ENCODE peak calls at places on chromosomes 11 and 22, in five cellular contexts. F is adrenal gland; Y is cardiac muscle cell; L is CD8-positive, alpha-beta T cell; D is uterus. N is an unnamed sample. For H3K27me3 and H3K4me1, the result is how much of the 10 kb centered on the place peaks cover.

GRCh38 chr22:47835726-47836125 is 1073.3 kb downstream of the TBC1D22A start:
- DNase-seq in F (no peak), Y (no peak), L (no peak), D (no peak), N (no peak)

GRCh38 chr11:76773921-76774361 is 9.2 kb upstream of the TSKU start:
- DNase-seq in F (no peak), Y (no peak), L (no peak), D (peak), N (no peak)

GRCh38 chr11:6919698-6920097 is 1.1 kb upstream of the OR2D3 start:
- DNase-seq in F (no peak), Y (no peak), L (no peak), D (no peak), N (no peak)

GRCh38 chr11:67345247-67345948 is 7.9 kb downstream of the POLD4 start:
- DNase-seq in F (no peak), Y (no peak), L (no peak), D (no peak), N (no peak)

GRCh38 chr11:34214961-34215805 is 109.8 kb downstream of the NAT10 start:
- DNase-seq in F (peak), Y (no peak), L (peak), D (no peak), N (no peak)

GRCh38 chr11:63811522-63811921 is 1.7 kb upstream of the SPINDOC start:
- DNase-seq in F (no peak), Y (no peak), L (no peak), D (no peak), N (no peak)

GRCh38 chr11:71336996-71337772 is 84.8 kb upstream of the SHANK2 start:
- DNase-seq in F (no peak), Y (no peak), L (no peak), D (no peak), N (no peak)

GRCh38 chr11:77096591-77097019 is 6.0 kb upstream of the OMP start:
- DNase-seq in F (no peak), Y (no peak), L (no peak), D (no peak), N (no peak)

GRCh38 chr11:110452720-110453119 is 23.0 kb downstream of the FDX1 start:
- DNase-seq in F (no peak), Y (no peak), L (no peak), D (no peak), N (no peak)

GRCh38 chr11:66683877-66684276 is 6.2 kb upstream of the RBM4B start:
- DNase-seq in F (no peak), Y (no peak), L (no peak), D (no peak), N (no peak)

GRCh38 chr22:25827415-25827814 is 85.4 kb downstream of the MYO18B start:
- DNase-seq in F (no peak), Y (no peak), L (no peak), D (no peak), N (no peak)

GRCh38 chr11:86559311-86559945 is 113.0 kb downstream of the ME3 start:
- DNase-seq in F (peak), Y (peak), L (no peak), D (peak), N (no peak)

GRCh38 chr11:76629133-76629852 is 41.3 kb downstream of the LRRC32 start:
- DNase-seq in F (peak), Y (no peak), L (no peak), D (peak), N (no peak)

GRCh38 chr11:133908827-133909226 is 47.9 kb downstream of the IGSF9B start:
- DNase-seq in F (no peak), Y (no peak), L (no peak), D (no peak), N (no peak)

GRCh38 chr22:50169774-50170341 is 673 bp upstream of the PANX2 start:
- DNase-seq in F (no peak), Y (peak), L (no peak), D (no peak), N (peak)

GRCh38 chr22:36899498-36899897 is 13.9 kb upstream of the CSF2RB start:
- DNase-seq in F (no peak), Y (no peak), L (no peak), D (no peak), N (no peak)

GRCh38 chr11:118572914-118573550 is 823 bp downstream of the ARCN1 start:
- DNase-seq in F (no peak), Y (no peak), L (peak), D (no peak), N (no peak)

GRCh38 chr11:46920709-46921108 is 2.4 kb upstream of the LRP4 start:
- DNase-seq in F (peak), Y (no peak), L (no peak), D (peak), N (no peak)

GRCh38 chr22:50485221-50486131 is 1.2 kb upstream of the MIOX start:
- DNase-seq in F (peak), Y (no peak), L (no peak), D (no peak), N (no peak)

GRCh38 chr11:91947215-91947614 is 277.4 kb upstream of the FAT3 start:
- DNase-seq in F (no peak), Y (no peak), L (no peak), D (no peak), N (no peak)

GRCh38 chr22:36339171-36340065 is 48.3 kb downstream of the MYH9 start:
- DNase-seq in F (no peak), Y (no peak), L (no peak), D (no peak), N (no peak)

GRCh38 chr22:35563211-35563610 is 22.6 kb downstream of the RASD2 start:
- DNase-seq in F (no peak), Y (no peak), L (no peak), D (no peak), N (no peak)

GRCh38 chr11:86888164-86888977 is 66.8 kb downstream of the FZD4 start:
- DNase-seq in F (no peak), Y (no peak), L (no peak), D (no peak), N (no peak)

GRCh38 chr11:83801799-83802198 is 515.6 kb upstream of the CCDC90B start:
- DNase-seq in F (no peak), Y (no peak), L (no peak), D (no peak), N (no peak)

GRCh38 chr11:122732342-122733300 is 77.1 kb downstream of the UBASH3B start:
- DNase-seq in F (no peak), Y (no peak), L (no peak), D (no peak), N (no peak)

GRCh38 chr22:44311104-44311854 is 1.5 kb downstream of the SHISAL1 start:
- DNase-seq in F (no peak), Y (no peak), L (no peak), D (no peak), N (no peak)

GRCh38 chr11:77120571-77120970 is 7.5 kb upstream of the MYO7A start:
- DNase-seq in F (no peak), Y (no peak), L (no peak), D (no peak), N (no peak)

GRCh38 chr22:23370251-23370650 is 189.9 kb downstream of the BCR start:
- DNase-seq in F (no peak), Y (no peak), L (no peak), D (no peak), N (no peak)
- H3K27me3 ChIP-seq in F (under half), Y (under half), L (under half), D (under half), N (under half)

GRCh38 chr11:2537896-2538855 is 93.4 kb downstream of the KCNQ1 start:
- DNase-seq in F (peak), Y (no peak), L (no peak), D (no peak), N (no peak)
- H3K4me1 ChIP-seq in F (under half), Y (under half), L (under half), D (under half), N (under half)

GRCh38 chr22:48900626-48901025 is 927.0 kb downstream of the BRD1 start:
- DNase-seq in F (no peak), Y (no peak), L (no peak), D (no peak), N (no peak)
- H3K4me3 ChIP-seq in F (no peak), Y (no peak), L (no peak), D (no peak), N (no peak)

DNA sequence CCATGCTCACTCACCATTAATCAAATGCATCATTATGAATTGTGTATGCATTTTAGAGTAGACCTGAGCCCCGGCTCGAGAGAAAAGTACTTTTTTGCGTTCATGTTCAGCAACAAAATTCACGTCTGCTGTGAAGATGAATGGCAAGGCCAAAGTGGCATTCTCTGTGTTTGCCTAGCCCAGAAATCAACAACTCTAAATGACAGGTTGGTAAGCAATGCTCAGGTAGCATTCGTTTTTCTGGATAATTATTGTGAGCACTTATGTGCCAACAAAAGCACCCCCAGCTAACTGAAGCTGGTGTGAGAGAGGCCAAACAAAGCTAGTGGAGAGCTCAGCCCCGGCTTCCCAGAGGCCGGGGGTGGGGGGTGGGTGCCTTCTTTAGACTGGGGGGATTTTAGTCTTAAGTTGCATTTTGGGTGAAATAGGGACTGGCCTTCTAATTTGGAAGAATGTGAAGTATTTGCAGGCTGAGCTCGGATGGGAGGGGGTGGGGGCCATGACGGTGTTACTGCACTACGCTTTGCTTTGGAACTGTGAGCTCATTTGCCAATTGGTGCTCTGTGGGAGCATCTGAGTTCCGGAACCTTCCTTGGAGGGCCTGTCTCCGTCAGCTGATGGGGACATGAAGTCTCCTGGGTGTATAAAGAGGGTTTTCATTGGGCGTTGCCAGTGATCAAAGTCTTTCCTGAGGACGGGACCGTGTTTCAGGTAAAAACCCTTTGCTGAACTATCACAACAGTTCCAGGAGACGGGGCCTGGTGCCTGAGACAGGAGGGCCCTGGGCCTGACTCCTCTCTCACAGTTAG is 29.0 kb upstream of the ALX4 start:
- DNase-seq in F (no peak), Y (no peak), L (no peak), D (no peak), N (no peak)
- H3K27me3 ChIP-seq in F (under half), Y (half or more), L (under half), D (under half), N (under half)

GRCh38 chr22:31247726-31248125 is 35.6 kb downstream of the LIMK2 start:
- DNase-seq in F (no peak), Y (no peak), L (no peak), D (no peak), N (no peak)

GRCh38 chr22:31244943-31245451 is 32.9 kb downstream of the LIMK2 start:
- DNase-seq in F (no peak), Y (no peak), L (no peak), D (no peak), N (no peak)

GRCh38 chr22:31244044-31244942 is 32.2 kb downstream of the LIMK2 start:
- DNase-seq in F (peak), Y (peak), L (no peak), D (no peak), N (no peak)

GRCh38 chr22:31248138-31248745 is 36.1 kb downstream of the LIMK2 start:
- DNase-seq in F (peak), Y (peak), L (peak), D (peak), N (peak)

GRCh38 chr22:31246687-31247086 is 34.6 kb downstream of the LIMK2 start:
- DNase-seq in F (no peak), Y (no peak), L (no peak), D (no peak), N (no peak)
- H3K4me1 ChIP-seq in F (under half), Y (under half), L (under half), D (under half), N (under half)

DNA sequence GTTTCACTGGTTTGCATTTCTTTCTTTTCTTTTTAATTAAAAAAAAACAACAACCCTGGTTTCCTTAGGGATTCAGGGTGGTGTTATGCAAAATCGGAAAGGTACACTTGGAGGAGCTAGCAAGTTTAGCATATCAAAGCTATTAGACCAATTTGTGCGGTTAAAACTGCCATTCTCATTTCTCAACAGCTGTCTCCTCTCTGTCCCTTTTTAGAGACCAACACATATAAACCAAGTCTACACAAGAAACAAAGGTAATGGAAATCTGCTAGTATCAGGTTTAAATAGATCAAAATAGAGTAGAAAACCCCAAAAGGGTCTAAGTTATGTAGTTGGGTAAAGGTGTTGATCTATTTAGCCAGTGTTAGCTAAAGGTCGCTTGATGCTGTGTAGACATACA is 1.7 kb upstream of the SESN3 start:
- DNase-seq in F (no peak), Y (no peak), L (no peak), D (no peak), N (no peak)
- H3K4me3 ChIP-seq in F (no peak), Y (peak), L (peak), D (peak), N (peak)

GRCh38 chr11:14234446-14234845 is 124.5 kb downstream of the RRAS2 start:
- DNase-seq in F (no peak), Y (no peak), L (no peak), D (no peak), N (no peak)
- H3K27me3 ChIP-seq in F (under half), Y (under half), L (under half), D (under half), N (under half)

GRCh38 chr11:57646221-57646620 is 3.5 kb downstream of the YPEL4 start:
- DNase-seq in F (no peak), Y (no peak), L (no peak), D (no peak), N (no peak)
- H3K4me1 ChIP-seq in F (under half), Y (half or more), L (under half), D (under half), N (under half)

GRCh38 chr11:831132-831864 is 1.5 kb upstream of the CD151 start:
- DNase-seq in F (peak), Y (no peak), L (no peak), D (no peak), N (no peak)
- H3K4me3 ChIP-seq in F (no peak), Y (no peak), L (no peak), D (no peak), N (no peak)

N was measured in naive thymus-derived CD4-positive, alpha-beta T cell.